ENCODE peak calls at places on chromosomes 12 and 14, in eight cellular contexts. Q, I, M, E, A, Y, H and V are unnamed samples. For H3K4me1, the result is how much of the 10 kb centered on the place peaks cover.

GRCh38 chr12:67355428-67356385 is 86.5 kb downstream of the CAND1 start:
- DNase-seq in Q (no peak), I (no peak), M (no peak), E (peak), A (peak), Y (no peak), H (peak), V (peak)

GRCh38 chr12:40152783-40153383 is 47.0 kb upstream of the SLC2A13 start:
- DNase-seq in Q (no peak), I (peak), M (peak), E (peak), A (peak), Y (peak), H (peak), V (peak)

GRCh38 chr14:77607741-77608302 is 8.6 kb downstream of the SPTLC2 start:
- DNase-seq in Q (no peak), I (no peak), M (no peak), E (peak), A (no peak), Y (no peak), H (no peak), V (no peak)

GRCh38 chr12:12172106-12172511 is 94.7 kb downstream of the LRP6 start:
- DNase-seq in Q (no peak), I (no peak), M (no peak), E (peak), A (peak), Y (no peak), H (no peak), V (no peak)

GRCh38 chr14:23206422-23207145 is 23.1 kb upstream of the SLC7A8 start:
- DNase-seq in Q (no peak), I (no peak), M (no peak), E (no peak), A (no peak), Y (no peak), H (no peak), V (no peak)

GRCh38 chr12:82174936-82175335 is 183.3 kb downstream of the CCDC59 start:
- DNase-seq in Q (no peak), I (no peak), M (no peak), E (no peak), A (no peak), Y (no peak), H (peak), V (no peak)

GRCh38 chr12:56629459-56630179 is 507 bp downstream of the BAZ2A start:
- DNase-seq in Q (no peak), I (no peak), M (peak), E (peak), A (no peak), Y (no peak), H (peak), V (peak)

GRCh38 chr12:118760623-118761022 is 220.7 kb upstream of the SRRM4 start:
- DNase-seq in Q (no peak), I (no peak), M (no peak), E (no peak), A (no peak), Y (no peak), H (no peak), V (no peak)

GRCh38 chr12:102958073-102958829 is 777 bp downstream of the ASCL1 start:
- DNase-seq in Q (no peak), I (no peak), M (no peak), E (peak), A (peak), Y (no peak), H (no peak), V (no peak)

GRCh38 chr12:34126239-34126641 is 103.9 kb downstream of the ALG10 start:
- DNase-seq in Q (no peak), I (no peak), M (no peak), E (no peak), A (no peak), Y (no peak), H (no peak), V (no peak)

GRCh38 chr12:122326597-122326996 is 60.3 kb upstream of the VPS33A start:
- DNase-seq in Q (no peak), I (no peak), M (no peak), E (no peak), A (no peak), Y (no peak), H (no peak), V (no peak)

GRCh38 chr12:30719060-30719459 is 23.4 kb upstream of the IPO8 start:
- DNase-seq in Q (no peak), I (no peak), M (no peak), E (no peak), A (peak), Y (no peak), H (no peak), V (no peak)

GRCh38 chr12:87827638-87828264 is 201.4 kb downstream of the C12orf50 start:
- DNase-seq in Q (no peak), I (no peak), M (no peak), E (peak), A (peak), Y (no peak), H (no peak), V (no peak)

DNA sequence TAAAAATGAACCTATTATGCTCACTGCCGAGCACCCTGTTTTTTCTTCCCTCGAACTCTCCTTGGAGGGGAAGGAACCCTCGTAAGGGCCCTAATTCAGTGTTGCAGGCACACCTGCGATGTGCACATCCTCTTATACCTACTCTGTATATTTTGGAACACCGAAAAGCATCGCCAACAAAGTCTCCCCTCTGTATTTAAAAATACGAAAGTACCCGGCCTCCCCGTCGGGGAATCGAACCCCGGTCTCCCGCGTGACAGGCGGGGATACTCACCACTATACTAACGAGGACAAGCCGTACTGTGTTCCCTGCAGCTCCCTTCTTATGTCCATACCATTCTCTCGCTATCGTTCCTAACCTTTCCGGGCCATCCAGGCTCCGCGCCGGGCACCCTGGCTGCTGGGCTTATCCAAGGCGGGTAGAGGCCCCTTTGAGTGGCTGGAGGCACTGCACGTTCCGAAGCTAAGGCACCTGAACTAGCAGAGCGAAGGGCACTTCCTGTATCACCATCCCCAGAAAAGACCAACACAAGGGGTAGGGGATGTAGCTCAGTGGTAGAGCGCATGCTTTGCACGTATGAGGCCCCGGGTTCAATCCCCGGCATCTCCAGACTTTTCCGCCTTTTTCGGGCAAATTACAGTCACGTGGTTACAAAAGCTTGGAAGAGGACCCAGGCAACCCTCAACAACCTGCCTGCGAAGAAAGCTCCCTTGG is 25.1 kb upstream of the UBC start:
- DNase-seq in Q (no peak), I (peak), M (peak), E (peak), A (peak), Y (peak), H (peak), V (peak)
- TF ChIP-seq POLR2A in Q (no peak), I (peak), M (no peak), E (peak), A (no peak), Y (no peak), H (peak), V (peak)

DNA sequence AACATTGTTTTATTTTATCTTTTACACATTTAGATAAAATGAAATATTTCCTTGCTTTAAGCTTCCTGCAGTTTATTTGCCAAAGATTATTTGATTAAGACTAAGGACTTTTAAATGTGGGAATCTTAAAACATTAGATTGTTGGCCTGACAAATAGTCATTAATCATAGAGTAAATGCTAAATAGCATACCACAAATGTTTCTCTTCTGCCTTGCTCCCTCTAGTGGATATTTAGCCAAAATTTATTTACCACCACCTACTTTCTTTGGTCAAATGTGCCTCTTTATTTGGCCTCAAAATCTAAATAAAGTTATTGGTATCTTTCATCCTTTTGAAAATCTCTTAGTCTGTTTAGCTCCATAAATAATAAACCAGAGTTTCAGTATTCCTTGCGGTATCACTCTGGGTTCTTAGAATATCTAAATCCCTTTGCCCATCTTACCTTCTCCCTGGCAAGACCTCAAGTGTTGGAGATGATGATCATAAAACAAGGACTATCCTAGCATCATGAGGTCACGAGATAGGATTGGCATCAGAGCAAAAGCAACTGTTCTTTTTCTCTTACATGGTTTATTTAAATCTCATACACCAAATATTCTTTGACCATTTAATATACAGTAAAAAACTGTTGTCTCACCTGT is 150.6 kb upstream of the AEBP2 start:
- DNase-seq in Q (no peak), I (no peak), M (no peak), E (peak), A (peak), Y (no peak), H (no peak), V (no peak)
- TF ChIP-seq CTCF in Q (peak), I (peak), M (peak), E (peak), A (peak), Y (peak), H (peak), V (peak)

GRCh38 chr14:59309291-59309900 is 120.9 kb downstream of the DAAM1 start:
- DNase-seq in Q (no peak), I (no peak), M (no peak), E (peak), A (no peak), Y (no peak), H (no peak), V (no peak)

GRCh38 chr14:59306775-59307174 is 118.3 kb downstream of the DAAM1 start:
- DNase-seq in Q (no peak), I (no peak), M (no peak), E (peak), A (peak), Y (no peak), H (no peak), V (no peak)

GRCh38 chr14:59305836-59306555 is 117.5 kb downstream of the DAAM1 start:
- DNase-seq in Q (no peak), I (no peak), M (no peak), E (peak), A (peak), Y (no peak), H (no peak), V (no peak)

GRCh38 chr14:59310644-59311043 is 122.2 kb downstream of the DAAM1 start:
- DNase-seq in Q (no peak), I (no peak), M (no peak), E (no peak), A (no peak), Y (no peak), H (no peak), V (no peak)

GRCh38 chr14:59308706-59309105 is 120.2 kb downstream of the DAAM1 start:
- DNase-seq in Q (no peak), I (no peak), M (no peak), E (no peak), A (no peak), Y (no peak), H (no peak), V (no peak)
- H3K4me1 ChIP-seq in Q (half or more), I (under half), M (under half), E (half or more), A (under half), Y (half or more), H (under half), V (under half)

GRCh38 chr12:89280833-89281533 is 71.3 kb downstream of the DUSP6 start:
- DNase-seq in Q (no peak), I (no peak), M (no peak), E (peak), A (peak), Y (no peak), H (no peak), V (no peak)
- TF ChIP-seq POLR2A in Q (no peak), I (no peak), M (no peak), E (no peak), A (no peak), Y (no peak), H (no peak), V (no peak)

GRCh38 chr12:69284131-69284530 is 44.8 kb downstream of the CPSF6 start:
- DNase-seq in Q (no peak), I (peak), M (peak), E (peak), A (peak), Y (peak), H (peak), V (peak)
- TF ChIP-seq CTCF in Q (no peak), I (no peak), M (peak), E (no peak), A (peak), Y (no peak), H (no peak), V (no peak)

GRCh38 chr14:68959035-68959434 is 20.1 kb downstream of the ACTN1 start:
- DNase-seq in Q (no peak), I (no peak), M (no peak), E (peak), A (no peak), Y (no peak), H (no peak), V (no peak)

GRCh38 chr14:68960123-68960522 is 19.0 kb downstream of the ACTN1 start:
- DNase-seq in Q (no peak), I (no peak), M (no peak), E (no peak), A (no peak), Y (no peak), H (no peak), V (no peak)

GRCh38 chr14:68956728-68957127 is 22.4 kb downstream of the ACTN1 start:
- DNase-seq in Q (no peak), I (no peak), M (no peak), E (no peak), A (no peak), Y (no peak), H (no peak), V (no peak)

GRCh38 chr14:68957688-68958248 is 21.3 kb downstream of the ACTN1 start:
- DNase-seq in Q (no peak), I (no peak), M (no peak), E (peak), A (no peak), Y (no peak), H (no peak), V (no peak)

DNA sequence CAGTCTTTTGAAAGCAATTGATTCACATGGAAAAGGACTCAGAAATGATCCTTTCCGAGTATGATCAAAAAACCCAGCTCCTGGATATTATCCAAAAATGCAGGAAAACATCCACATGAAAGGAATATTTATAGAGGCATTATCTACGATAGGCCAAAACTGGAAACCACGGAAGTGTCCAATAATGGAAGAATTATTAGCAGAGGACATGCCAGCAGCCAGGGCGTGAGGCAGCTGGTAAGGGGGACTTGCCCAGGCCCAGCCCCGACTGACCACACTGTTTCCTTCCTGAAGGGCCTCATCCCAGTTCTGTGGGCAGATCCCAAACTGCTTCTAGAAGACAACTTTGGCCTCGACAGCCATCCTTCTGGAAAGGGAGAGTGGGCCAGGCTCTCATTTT is 20.5 kb downstream of the ACTN1 start:
- DNase-seq in Q (no peak), I (no peak), M (no peak), E (peak), A (peak), Y (no peak), H (no peak), V (no peak)
- H3K4me1 ChIP-seq in Q (half or more), I (under half), M (half or more), E (half or more), A (half or more), Y (half or more), H (half or more), V (half or more)

GRCh38 chr12:131163189-131163738 is 209.6 kb downstream of the ADGRD1 start:
- DNase-seq in Q (no peak), I (no peak), M (no peak), E (no peak), A (no peak), Y (no peak), H (no peak), V (no peak)
- TF ChIP-seq POLR2A in Q (no peak), I (no peak), M (no peak), E (no peak), A (no peak), Y (no peak), H (no peak), V (no peak)